ENCODE peak calls at places on chromosomes 3 and 15, in four cellular contexts. M is memory B cell; C is AG04449; H is activated CD8-positive, alpha-beta memory T cell treated with anti-CD3 and anti-CD28 coated beads for 24 hours. N is an unnamed sample.

GRCh38 chr3:134359121-134360010 is 14.9 kb downstream of the AMOTL2 start:
- DNase-seq in M (no peak), C (no peak), H (no peak), N (no peak)

GRCh38 chr15:95459288-95459687 is 871.2 kb upstream of the NR2F2 start:
- DNase-seq in M (no peak), C (no peak), H (no peak), N (no peak)

GRCh38 chr15:63382966-63383710 is 1.5 kb upstream of the CA12 start:
- DNase-seq in M (no peak), C (no peak), H (no peak), N (no peak)

GRCh38 chr3:74445541-74445940 is 168.9 kb downstream of the CNTN3 start:
- DNase-seq in M (no peak), C (peak; percentile 29), H (no peak), N (no peak)

GRCh38 chr3:134643150-134643675 is 7.6 kb downstream of the KY start:
- DNase-seq in M (no peak), C (no peak), H (peak; percentile 33), N (no peak)

GRCh38 chr3:53361849-53362248 is 14.5 kb upstream of the DCP1A start:
- DNase-seq in M (no peak), C (no peak), H (no peak), N (no peak)

GRCh38 chr15:57060799-57061198 is 142.4 kb downstream of the TCF12 start:
- DNase-seq in M (no peak), C (peak; percentile 44), H (no peak), N (no peak)

GRCh38 chr15:56608140-56608778 is 125.0 kb downstream of the ZNF280D start:
- DNase-seq in M (no peak), C (no peak), H (no peak), N (peak; percentile 36)

GRCh38 chr3:77799280-77799679 is 759.4 kb downstream of the ROBO2 start:
- DNase-seq in M (no peak), C (no peak), H (no peak), N (no peak)

N was measured in GM19239.